ENCODE peak calls at places on chromosome 5, in nine cellular contexts. N is Caco-2, V is GM13976, F is epithelial cell of proximal tubule, U is GM13977, X is transverse colon, E is BJ, A is A549, T is WTC11. D is an unnamed sample.

GRCh38 chr5:151132959-151133358 is 24.6 kb downstream of the ANXA6 start:
- DNase-seq in N (no peak), V (no peak), F (no peak), U (no peak), X (no peak), E (no peak), A (no peak), T (no peak), D (no peak)

GRCh38 chr5:146815423-146815822 is 63.1 kb downstream of the PPP2R2B start:
- DNase-seq in N (no peak), V (no peak), F (no peak), U (no peak), X (no peak), E (no peak), A (no peak), T (no peak), D (no peak)

GRCh38 chr5:111453747-111454146 is 58.6 kb downstream of the STARD4 start:
- DNase-seq in N (no peak), V (no peak), F (no peak), U (no peak), X (no peak), E (peak), A (peak), T (no peak), D (no peak)

GRCh38 chr5:86008293-86008692 is 609.4 kb upstream of the COX7C start:
- DNase-seq in N (no peak), V (no peak), F (no peak), U (no peak), X (no peak), E (no peak), A (no peak), T (no peak), D (no peak)

GRCh38 chr5:78779771-78780616 is 131.4 kb upstream of the LHFPL2 start:
- DNase-seq in N (no peak), V (no peak), F (no peak), U (no peak), X (no peak), E (peak), A (peak), T (no peak), D (no peak)

GRCh38 chr5:35855221-35855620 is 1.5 kb upstream of the IL7R start:
- DNase-seq in N (no peak), V (no peak), F (no peak), U (no peak), X (no peak), E (no peak), A (no peak), T (no peak), D (no peak)

GRCh38 chr5:150166193-150167162 is at the start of gene CDX1:
- DNase-seq in N (no peak), V (no peak), F (no peak), U (no peak), X (peak), E (no peak), A (no peak), T (peak), D (no peak)

GRCh38 chr5:121053055-121053985 is 589.2 kb downstream of the PRR16 start:
- DNase-seq in N (no peak), V (no peak), F (no peak), U (no peak), X (no peak), E (no peak), A (no peak), T (no peak), D (no peak)

GRCh38 chr5:90477073-90477472 is 2.4 kb downstream of the POLR3G start:
- DNase-seq in N (no peak), V (no peak), F (no peak), U (no peak), X (no peak), E (no peak), A (no peak), T (peak), D (no peak)

GRCh38 chr5:20469792-20470191 is 481.8 kb upstream of the CDH18 start:
- DNase-seq in N (no peak), V (no peak), F (no peak), U (peak), X (no peak), E (no peak), A (no peak), T (no peak), D (no peak)

GRCh38 chr5:124236366-124237231 is 509.8 kb downstream of the ZNF608 start:
- DNase-seq in N (no peak), V (no peak), F (no peak), U (no peak), X (no peak), E (no peak), A (no peak), T (no peak), D (no peak)

GRCh38 chr5:72558383-72558782 is 51.2 kb upstream of the ZNF366 start:
- DNase-seq in N (no peak), V (no peak), F (no peak), U (no peak), X (no peak), E (no peak), A (peak), T (no peak), D (no peak)

GRCh38 chr5:16679198-16679597 is 62.4 kb upstream of the RETREG1 start:
- DNase-seq in N (no peak), V (no peak), F (no peak), U (no peak), X (no peak), E (no peak), A (no peak), T (no peak), D (no peak)

GRCh38 chr5:133763744-133764143 is 151.4 kb upstream of the FSTL4 start:
- DNase-seq in N (no peak), V (no peak), F (no peak), U (no peak), X (no peak), E (no peak), A (no peak), T (no peak), D (no peak)

GRCh38 chr5:172224996-172225395 is 31.0 kb downstream of the EFCAB9 start:
- DNase-seq in N (no peak), V (no peak), F (no peak), U (no peak), X (no peak), E (no peak), A (no peak), T (no peak), D (no peak)

GRCh38 chr5:33438996-33439395 is 1.8 kb upstream of the TARS1 start:
- DNase-seq in N (no peak), V (no peak), F (no peak), U (no peak), X (no peak), E (no peak), A (no peak), T (no peak), D (no peak)

GRCh38 chr5:98599016-98599415 is 174.4 kb upstream of the RGMB start:
- DNase-seq in N (no peak), V (no peak), F (no peak), U (no peak), X (no peak), E (no peak), A (no peak), T (no peak), D (no peak)

GRCh38 chr5:164012376-164012775 is 507.0 kb downstream of the MAT2B start:
- DNase-seq in N (no peak), V (no peak), F (no peak), U (no peak), X (no peak), E (no peak), A (no peak), T (no peak), D (no peak)

GRCh38 chr5:176743828-176744583 is 66.4 kb upstream of the UNC5A start:
- DNase-seq in N (no peak), V (peak), F (no peak), U (peak), X (no peak), E (no peak), A (no peak), T (no peak), D (no peak)

GRCh38 chr5:73946278-73946677 is 320.3 kb downstream of the ARHGEF28 start:
- DNase-seq in N (no peak), V (no peak), F (peak), U (no peak), X (no peak), E (no peak), A (no peak), T (no peak), D (no peak)

DNA sequence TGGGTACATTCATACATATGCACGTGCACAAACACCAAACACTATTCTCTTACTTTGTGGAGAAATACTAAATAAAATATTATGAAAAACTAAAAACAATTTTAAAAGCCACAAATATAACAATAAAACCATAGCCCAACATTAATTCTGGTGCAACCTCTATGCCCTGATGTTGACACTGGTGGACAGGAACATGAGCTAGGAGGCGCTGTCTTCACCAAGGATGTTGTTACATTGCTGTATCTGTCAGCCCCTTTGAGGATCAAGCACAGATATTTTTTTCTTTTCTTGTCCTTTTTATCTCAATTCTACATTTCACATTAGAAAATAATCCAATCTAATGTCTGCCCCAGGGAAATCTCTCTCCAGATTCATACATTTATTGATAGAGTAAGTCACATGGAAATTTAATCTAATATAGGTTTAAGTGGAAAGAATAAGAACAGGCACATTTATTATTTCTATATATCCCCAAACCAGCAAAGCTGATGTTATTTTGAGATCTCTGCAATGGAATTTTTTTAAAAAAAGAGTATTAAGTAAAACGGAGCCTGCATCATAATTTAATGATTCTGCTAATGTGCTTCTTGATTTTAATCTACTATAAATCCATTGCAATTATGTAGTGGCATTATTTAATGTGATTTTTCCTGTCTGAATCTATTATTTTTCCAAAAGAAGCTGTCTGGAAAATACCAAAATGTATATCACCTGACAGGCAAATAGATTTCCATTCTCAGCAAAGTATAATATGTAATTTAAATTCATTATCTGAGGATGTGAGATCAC is 716.5 kb downstream of the MTRR start:
- DNase-seq in N (no peak), V (no peak), F (no peak), U (no peak), X (no peak), E (no peak), A (no peak), T (peak), D (no peak)
- TF ChIP-seq CTCF in N (no peak), V (no peak), F (peak), U (no peak), X (no peak), E (peak), A (no peak), T (no peak), D (no peak)

DNA sequence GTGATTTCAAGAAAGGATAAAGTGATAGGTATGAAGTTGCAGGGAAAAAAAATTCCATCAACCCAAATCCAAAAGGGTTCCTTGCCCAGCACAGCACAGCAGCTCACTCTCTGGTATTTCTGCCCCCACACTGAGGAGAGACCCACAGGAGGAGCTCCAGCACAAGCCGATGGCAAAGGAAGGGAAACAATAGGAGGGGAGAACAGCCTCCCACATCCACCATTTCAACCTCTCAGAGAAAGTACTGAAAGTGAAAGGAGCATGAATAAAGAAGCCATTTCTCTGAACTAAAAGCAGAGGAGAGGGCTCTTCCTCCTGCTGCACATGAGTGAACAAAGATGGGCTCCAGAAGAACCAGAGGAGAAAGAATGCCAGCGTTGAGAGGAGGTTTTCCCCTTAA is 54.9 kb upstream of the ZSWIM6 start:
- DNase-seq in N (peak), V (peak), F (no peak), U (peak), X (no peak), E (no peak), A (peak), T (no peak), D (no peak)
- TF ChIP-seq CTCF in N (no peak), V (peak), F (peak), U (no peak), X (no peak), E (peak), A (no peak), T (no peak), D (no peak)

GRCh38 chr5:76763136-76763535 is 47.2 kb downstream of the F2R start:
- DNase-seq in N (no peak), V (no peak), F (no peak), U (no peak), X (no peak), E (no peak), A (no peak), T (no peak), D (no peak)
- TF ChIP-seq CTCF in N (no peak), V (no peak), F (no peak), U (no peak), X (no peak), E (no peak), A (no peak), T (no peak), D (no peak)

GRCh38 chr5:113338628-113339027 is 96.2 kb downstream of the TSSK1B start:
- DNase-seq in N (no peak), V (no peak), F (no peak), U (no peak), X (no peak), E (no peak), A (no peak), T (no peak), D (no peak)

GRCh38 chr5:113340537-113340936 is 94.3 kb downstream of the TSSK1B start:
- DNase-seq in N (no peak), V (no peak), F (no peak), U (no peak), X (no peak), E (no peak), A (peak), T (no peak), D (no peak)

GRCh38 chr5:113331201-113331551 is 103.6 kb downstream of the TSSK1B start:
- DNase-seq in N (no peak), V (no peak), F (no peak), U (no peak), X (no peak), E (no peak), A (no peak), T (no peak), D (no peak)

GRCh38 chr5:113337515-113338140 is 97.2 kb downstream of the TSSK1B start:
- DNase-seq in N (no peak), V (no peak), F (no peak), U (no peak), X (no peak), E (no peak), A (no peak), T (no peak), D (no peak)

DNA sequence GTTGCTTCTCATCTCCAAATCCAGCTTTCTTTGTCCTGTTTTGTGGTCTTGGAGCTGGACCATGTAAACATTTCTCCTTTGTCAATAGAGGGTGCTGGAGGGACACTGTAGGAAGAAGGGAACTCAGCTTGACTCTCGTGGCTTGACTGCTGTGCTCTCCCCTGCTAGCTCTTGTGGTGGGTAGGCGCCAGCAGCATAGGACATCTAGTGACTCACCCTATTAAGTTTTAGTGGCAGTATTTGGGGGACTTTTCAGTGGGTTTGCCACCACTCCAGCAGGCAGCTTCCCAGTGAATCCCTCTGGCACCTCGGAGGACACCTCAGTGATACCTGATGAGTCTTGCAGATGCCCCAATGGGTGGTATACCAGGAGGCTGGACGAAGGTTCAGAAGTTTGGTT is 97.8 kb downstream of the TSSK1B start:
- DNase-seq in N (no peak), V (no peak), F (no peak), U (no peak), X (no peak), E (no peak), A (peak), T (peak), D (no peak)
- TF ChIP-seq CTCF in N (peak), V (no peak), F (peak), U (peak), X (no peak), E (peak), A (peak), T (no peak), D (peak)

DNA sequence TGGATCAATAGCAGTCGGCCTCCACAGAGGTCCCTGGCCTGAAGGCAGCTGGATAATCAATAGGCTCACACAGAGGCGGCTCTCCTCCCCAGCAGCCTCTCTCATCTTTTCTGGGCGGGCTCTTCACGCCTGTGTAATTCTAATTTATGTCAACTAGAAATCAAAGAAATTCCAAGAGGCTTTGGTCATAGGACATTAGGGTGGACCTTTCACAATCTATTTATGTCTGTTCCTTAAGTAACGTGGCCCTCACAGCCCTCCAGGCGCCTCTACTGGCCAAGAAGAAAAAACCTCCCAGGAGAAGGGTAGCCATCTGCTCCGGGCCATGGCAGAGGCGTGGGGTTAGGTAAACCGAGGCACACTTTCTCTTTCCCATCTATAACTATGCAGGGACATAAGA is 205.1 kb upstream of the EFNA5 start:
- DNase-seq in N (no peak), V (no peak), F (peak), U (no peak), X (no peak), E (no peak), A (peak), T (no peak), D (no peak)
- TF ChIP-seq CTCF in N (no peak), V (no peak), F (peak), U (no peak), X (no peak), E (peak), A (no peak), T (no peak), D (no peak)

DNA sequence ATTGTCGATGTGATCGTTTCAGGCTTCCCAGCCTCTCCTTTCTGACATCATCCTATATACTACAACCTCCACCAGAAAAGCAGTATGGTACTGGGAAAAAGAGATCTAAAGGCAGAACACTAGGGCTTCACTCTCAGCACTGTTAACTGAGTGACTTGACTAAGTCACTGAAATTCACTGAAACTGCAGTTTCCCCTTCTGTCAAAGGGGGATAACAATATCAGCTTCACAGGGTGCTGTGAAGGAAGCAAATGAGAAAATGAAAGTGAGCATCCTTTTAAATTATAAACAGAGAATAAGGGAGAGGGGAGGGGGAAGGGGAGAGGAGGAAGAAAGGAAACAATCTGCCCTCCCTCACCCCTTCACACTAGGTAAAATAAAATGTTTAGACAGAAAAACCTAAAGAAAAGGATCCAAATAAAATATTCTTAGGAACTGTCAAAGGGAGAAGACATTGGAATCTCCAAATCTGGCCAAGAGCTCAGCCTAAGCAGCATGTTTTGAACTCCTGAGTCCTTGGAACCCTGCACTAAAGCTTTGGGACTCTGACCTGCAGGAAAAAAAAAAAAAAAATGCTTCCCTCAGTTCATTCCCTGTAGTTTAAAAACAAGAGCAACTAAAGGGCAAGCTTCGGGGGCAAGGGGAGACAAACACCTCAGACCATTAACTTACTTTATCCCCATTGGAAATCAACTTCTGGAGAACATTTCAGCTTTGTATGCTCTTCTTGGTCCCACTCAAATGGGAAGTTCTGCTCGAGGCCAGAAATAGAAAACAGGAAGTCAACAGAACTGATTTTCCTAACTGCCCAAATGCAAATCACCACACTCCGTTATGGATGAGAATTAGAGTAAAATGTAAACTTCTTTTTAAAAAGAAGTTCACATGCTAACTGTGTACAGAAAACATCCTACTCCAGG is 178.3 kb downstream of the DEPDC1B start:
- DNase-seq in N (no peak), V (peak), F (no peak), U (peak), X (no peak), E (no peak), A (no peak), T (no peak), D (no peak)
- TF ChIP-seq CTCF in N (no peak), V (no peak), F (no peak), U (no peak), X (no peak), E (no peak), A (no peak), T (no peak), D (no peak)

GRCh38 chr5:10502130-10502529 is 60.5 kb downstream of the ROPN1L start:
- DNase-seq in N (no peak), V (no peak), F (no peak), U (no peak), X (no peak), E (no peak), A (no peak), T (no peak), D (no peak)
- TF ChIP-seq CTCF in N (no peak), V (no peak), F (no peak), U (no peak), X (no peak), E (no peak), A (no peak), T (no peak), D (no peak)

GRCh38 chr5:337565-338130 is 16.1 kb downstream of the AHRR start:
- DNase-seq in N (peak), V (no peak), F (no peak), U (no peak), X (no peak), E (no peak), A (peak), T (no peak), D (no peak)
- TF ChIP-seq CTCF in N (peak), V (no peak), F (peak), U (no peak), X (peak), E (peak), A (peak), T (no peak), D (peak)